ENCODE peak calls at places on chromosomes 11 and 22, in eight cellular contexts. V is CD4-positive, alpha-beta T cell; H is astrocyte of the spinal cord; N is foreskin keratinocyte; K is foreskin fibroblast; J is spleen; Q is OCI-LY7; L is pancreas. T is an unnamed sample.
A peak's percentile ranks its signal among the peaks of the same experiment; 100 is the strongest.

GRCh38 chr11:62544521-62545436 is 1.8 kb downstream of the AHNAK start:
- DNase-seq in V (no peak), H (no peak), N (no peak), K (no peak), J (no peak), Q (no peak), L (peak; percentile 50), T (peak; percentile 45)

GRCh38 chr22:20964090-20964798 is 2.8 kb upstream of the AIFM3 start:
- DNase-seq in V (no peak), H (no peak), N (no peak), K (no peak), J (peak; percentile 64), Q (no peak), L (no peak), T (no peak)

GRCh38 chr11:82234256-82234655 is 499.4 kb downstream of the FAM181B start:
- DNase-seq in V (no peak), H (no peak), N (no peak), K (no peak), J (no peak), Q (no peak), L (no peak), T (no peak)

GRCh38 chr11:71302911-71303310 is 50.5 kb upstream of the SHANK2 start:
- DNase-seq in V (no peak), H (no peak), N (no peak), K (no peak), J (peak; percentile 6), Q (no peak), L (no peak), T (no peak)

GRCh38 chr11:46277623-46278386 is at the start of gene CREB3L1:
- DNase-seq in V (no peak), H (peak; percentile 33), N (no peak), K (no peak), J (no peak), Q (no peak), L (peak; percentile 89), T (no peak)

GRCh38 chr11:107018274-107018901 is at the start of gene GUCY1A2:
- DNase-seq in V (no peak), H (peak; percentile 31), N (no peak), K (no peak), J (peak; percentile 61), Q (no peak), L (peak; percentile 22), T (peak; percentile 9)

GRCh38 chr22:48366591-48366990 is 1461.1 kb downstream of the BRD1 start:
- DNase-seq in V (no peak), H (no peak), N (no peak), K (no peak), J (no peak), Q (no peak), L (no peak), T (no peak)

GRCh38 chr11:125624756-125625213 is at the start of gene CHEK1:
- DNase-seq in V (no peak), H (no peak), N (no peak), K (no peak), J (no peak), Q (no peak), L (peak; percentile 49), T (no peak)

GRCh38 chr11:27116684-27117083 is 76.1 kb downstream of the BBOX1 start:
- DNase-seq in V (no peak), H (peak; percentile 86), N (no peak), K (peak; percentile 37), J (no peak), Q (no peak), L (no peak), T (peak; percentile 60)

GRCh38 chr22:30877662-30878515 is 90.7 kb downstream of the MORC2 start:
- DNase-seq in V (no peak), H (no peak), N (no peak), K (no peak), J (peak; percentile 42), Q (no peak), L (peak; percentile 7), T (no peak)

GRCh38 chr11:90757851-90758494 is 535.1 kb upstream of the CHORDC1 start:
- DNase-seq in V (no peak), H (no peak), N (no peak), K (no peak), J (no peak), Q (no peak), L (no peak), T (no peak)

DNA sequence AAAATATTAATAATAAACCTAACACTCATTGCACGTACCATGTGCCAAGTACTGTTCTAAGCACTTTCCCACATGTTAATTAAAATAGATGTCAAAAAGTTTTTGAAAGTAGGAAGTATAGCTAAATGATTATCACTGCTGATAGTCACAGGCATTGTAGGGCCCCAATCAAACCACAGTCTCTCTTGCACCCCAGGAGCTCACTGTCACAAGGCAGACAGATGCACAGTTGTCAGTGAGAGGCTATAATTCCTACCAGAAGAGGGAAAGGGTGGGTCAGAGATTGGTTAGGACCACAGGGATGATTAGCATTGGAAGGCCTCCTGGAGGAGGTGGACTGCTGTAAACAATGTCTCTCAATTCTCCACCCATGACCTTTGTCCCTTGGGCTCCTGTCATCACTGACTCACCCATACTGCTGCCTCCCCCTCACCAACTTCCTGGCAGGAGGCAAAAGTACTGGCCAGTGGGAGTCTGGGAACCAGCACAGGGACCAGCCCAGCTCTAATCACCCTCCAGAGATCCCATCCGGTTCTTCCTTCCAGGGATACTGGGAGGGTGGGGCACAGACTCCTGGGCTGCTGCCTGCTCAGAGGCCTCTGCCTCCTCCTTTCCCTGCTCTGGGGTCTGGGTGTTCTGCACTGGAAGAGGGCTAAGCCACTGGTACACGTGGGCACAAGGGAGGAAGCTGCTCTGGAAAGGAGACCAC is 1.1 kb upstream of the POLD4 start:
- DNase-seq in V (no peak), H (peak; percentile 93), N (peak; percentile 74), K (peak; percentile 99), J (peak; percentile 77), Q (no peak), L (peak; percentile 67), T (peak; percentile 98)
- TF ChIP-seq CTCF in V (no peak), H (peak; percentile 12), N (no peak), K (peak; percentile 13), J (no peak), Q (no peak), L (no peak), T (peak; percentile 22)

DNA sequence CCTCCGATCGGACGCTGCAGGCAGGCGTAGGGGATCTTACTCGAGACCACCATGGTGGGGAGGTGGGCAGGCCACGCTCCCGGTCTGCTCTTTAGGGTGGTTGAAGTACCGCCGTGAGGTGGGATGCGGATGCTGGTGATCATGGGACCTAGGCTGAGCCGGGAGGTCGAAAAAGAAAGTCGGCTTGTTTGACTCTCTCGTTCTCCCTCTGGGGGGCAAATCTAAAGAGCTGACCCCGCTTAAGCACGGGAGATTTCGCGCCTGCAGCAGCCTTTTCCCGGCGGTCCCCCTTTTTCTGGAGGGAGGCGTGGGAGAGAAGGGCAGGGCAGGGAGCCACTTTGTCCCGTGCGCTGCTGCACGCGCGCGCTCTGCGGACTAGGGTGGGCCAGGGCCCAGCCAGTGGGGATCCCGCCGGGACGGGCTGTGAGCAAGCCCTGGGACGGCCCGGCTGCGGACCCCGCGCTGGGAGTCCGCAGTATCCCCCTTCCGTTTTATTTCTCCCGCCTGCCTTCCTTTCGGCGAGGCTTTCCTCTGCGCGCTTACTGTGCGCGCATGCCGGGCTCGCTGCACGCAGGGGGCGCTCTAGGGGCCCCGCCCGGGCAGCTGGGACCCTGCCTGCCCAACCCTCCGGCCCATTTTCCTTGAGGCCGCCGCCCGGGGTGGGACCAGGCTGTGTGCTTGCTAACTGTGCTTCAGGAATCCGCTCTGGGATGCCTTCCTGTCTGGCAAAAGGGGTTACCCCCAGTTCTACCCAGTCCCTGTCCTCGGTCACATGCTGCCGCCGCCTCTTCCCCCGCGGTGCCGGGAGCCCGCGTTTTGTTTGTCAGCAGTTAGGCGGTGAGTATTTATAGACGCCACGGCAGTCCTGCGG is 81.0 kb downstream of the PRR5L start:
- DNase-seq in V (peak; percentile 37), H (peak; percentile 66), N (peak; percentile 60), K (peak; percentile 22), J (peak; percentile 90), Q (no peak), L (no peak), T (peak; percentile 68)
- TF ChIP-seq CTCF in V (peak; percentile 42), H (peak; percentile 74), N (peak; percentile 82), K (peak; percentile 78), J (peak; percentile 26), Q (no peak), L (peak; percentile 25), T (peak; percentile 58)

DNA sequence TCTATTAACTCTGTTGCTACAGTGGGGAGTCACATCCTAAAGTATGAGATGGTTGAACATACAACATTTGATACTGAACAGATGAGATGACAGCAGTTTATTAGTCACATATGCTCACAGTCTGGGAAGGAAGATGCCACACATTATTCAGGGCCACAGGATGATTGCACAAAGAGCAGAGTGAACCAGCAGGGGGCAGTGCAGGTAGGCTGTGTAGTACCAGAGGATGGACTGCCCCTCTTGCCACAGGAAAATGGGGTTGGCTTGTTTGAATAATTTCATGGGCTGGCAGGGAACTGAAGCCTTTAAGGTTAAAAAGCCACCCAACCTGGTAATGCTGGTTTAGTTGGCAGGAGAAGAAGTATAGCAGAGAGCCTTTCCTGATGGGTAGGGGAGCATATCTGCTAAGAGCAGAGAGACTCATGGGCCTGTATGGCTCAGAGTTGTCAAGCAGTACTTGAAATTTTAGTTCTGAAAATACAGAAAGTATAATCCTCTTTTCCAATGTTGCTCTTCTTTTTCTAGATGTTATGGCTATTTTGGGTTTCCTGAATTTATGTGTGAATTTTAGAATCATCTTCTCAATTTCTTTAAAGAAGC is 180.4 kb upstream of the B3GAT1 start:
- DNase-seq in V (no peak), H (no peak), N (no peak), K (no peak), J (no peak), Q (peak; percentile 21), L (no peak), T (no peak)
- TF ChIP-seq CTCF in V (peak; percentile 51), H (peak; percentile 12), N (peak; percentile 48), K (no peak), J (no peak), Q (peak; percentile 81), L (no peak), T (no peak)

GRCh38 chr11:6657346-6657745 is 1.7 kb upstream of the DCHS1 start:
- DNase-seq in V (no peak), H (peak; percentile 18), N (no peak), K (no peak), J (no peak), Q (no peak), L (no peak), T (no peak)

GRCh38 chr11:6656936-6657335 is 1.3 kb upstream of the DCHS1 start:
- DNase-seq in V (no peak), H (no peak), N (no peak), K (no peak), J (no peak), Q (no peak), L (no peak), T (no peak)

GRCh38 chr11:6658647-6659046 is 3.0 kb upstream of the DCHS1 start:
- DNase-seq in V (no peak), H (no peak), N (no peak), K (no peak), J (no peak), Q (no peak), L (no peak), T (no peak)

GRCh38 chr11:6663794-6664478 is 8.3 kb upstream of the DCHS1 start:
- DNase-seq in V (no peak), H (no peak), N (no peak), K (no peak), J (no peak), Q (no peak), L (no peak), T (no peak)

DNA sequence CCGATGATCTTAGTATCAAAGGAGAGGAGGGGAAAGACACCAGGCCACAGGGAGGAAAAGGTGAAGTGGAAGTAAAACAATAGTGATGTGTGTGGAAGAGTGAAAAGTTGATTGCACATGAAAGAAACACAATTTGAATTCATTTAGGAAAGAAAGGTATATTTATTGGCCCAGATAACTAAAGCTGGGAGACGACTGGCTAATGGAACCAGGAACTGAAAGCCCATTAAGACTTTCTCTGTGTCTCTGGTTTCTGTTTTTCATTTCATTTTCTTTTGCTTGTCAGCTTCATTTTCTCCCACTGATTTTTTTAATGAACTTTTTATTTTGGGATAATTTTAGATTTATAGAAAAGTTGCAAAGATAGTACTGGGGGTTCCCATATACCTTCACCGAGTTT is 5.1 kb upstream of the DCHS1 start:
- DNase-seq in V (no peak), H (no peak), N (no peak), K (no peak), J (no peak), Q (no peak), L (no peak), T (no peak)
- TF ChIP-seq CTCF in V (no peak), H (no peak), N (no peak), K (no peak), J (no peak), Q (no peak), L (no peak), T (no peak)